ENCODE peak calls at places on chromosome 1, in five cellular contexts. T, Z, O, B and Y are unnamed samples.
A peak's percentile ranks its signal among the peaks of the same experiment; 100 is the strongest.

GRCh38 chr1:154270833-154271232 is 1.6 kb upstream of the HAX1 start:
- DNase-seq in Z (no peak), O (no peak), T (no peak), B (no peak), Y (no peak)

GRCh38 chr1:30571380-30571779 is 152.0 kb downstream of the MATN1 start:
- DNase-seq in B (no peak), O (no peak), T (no peak), Z (no peak), Y (no peak)

GRCh38 chr1:8121261-8122159 is 95.4 kb upstream of the ERRFI1 start:
- DNase-seq in O (peak; percentile 31), Z (peak; percentile 61), B (no peak), T (peak; percentile 74), Y (no peak)

GRCh38 chr1:1482856-1483255 is 11.3 kb downstream of the ATAD3B start:
- DNase-seq in Z (no peak), O (no peak), B (no peak), T (no peak), Y (no peak)

GRCh38 chr1:42736152-42736551 is 3.9 kb downstream of the CLDN19 start:
- DNase-seq in B (no peak), Z (no peak), O (peak; percentile 46), T (no peak), Y (no peak)

GRCh38 chr1:118960567-118961136 is 27.5 kb downstream of the TBX15 start:
- DNase-seq in B (no peak), T (no peak), Z (peak; percentile 82), O (no peak), Y (no peak)

GRCh38 chr1:239387304-239388231 is 1.2 kb downstream of the CHRM3 start:
- DNase-seq in T (peak; percentile 4), Z (no peak), B (no peak), O (no peak), Y (no peak)

GRCh38 chr1:190320952-190321351 is 156.7 kb downstream of the BRINP3 start:
- DNase-seq in O (peak; percentile 12), Z (no peak), B (no peak), T (no peak), Y (no peak)

GRCh38 chr1:221777434-221778072 is 35.7 kb upstream of the DUSP10 start:
- DNase-seq in T (no peak), Z (no peak), O (no peak), B (no peak), Y (no peak)

GRCh38 chr1:204084247-204084772 is 11.4 kb downstream of the SOX13 start:
- DNase-seq in O (no peak), B (no peak), T (peak; percentile 96), Z (no peak), Y (no peak)

GRCh38 chr1:117657031-117657430 is 51.2 kb downstream of the TENT5C start:
- DNase-seq in B (no peak), T (no peak), O (peak; percentile 66), Z (no peak), Y (no peak)

GRCh38 chr1:235041201-235041600 is 87.4 kb downstream of the TOMM20 start:
- DNase-seq in T (no peak), Z (no peak), O (no peak), B (no peak), Y (no peak)

GRCh38 chr1:174812656-174813055 is 187.1 kb upstream of the CACYBP start:
- DNase-seq in O (no peak), Z (no peak), B (no peak), T (no peak), Y (no peak)
- H3K27ac ChIP-seq in O (no peak overlapping the region), Z (no peak overlapping the region), B (no peak overlapping the region), T (no peak overlapping the region), Y (no peak overlapping the region)

DNA sequence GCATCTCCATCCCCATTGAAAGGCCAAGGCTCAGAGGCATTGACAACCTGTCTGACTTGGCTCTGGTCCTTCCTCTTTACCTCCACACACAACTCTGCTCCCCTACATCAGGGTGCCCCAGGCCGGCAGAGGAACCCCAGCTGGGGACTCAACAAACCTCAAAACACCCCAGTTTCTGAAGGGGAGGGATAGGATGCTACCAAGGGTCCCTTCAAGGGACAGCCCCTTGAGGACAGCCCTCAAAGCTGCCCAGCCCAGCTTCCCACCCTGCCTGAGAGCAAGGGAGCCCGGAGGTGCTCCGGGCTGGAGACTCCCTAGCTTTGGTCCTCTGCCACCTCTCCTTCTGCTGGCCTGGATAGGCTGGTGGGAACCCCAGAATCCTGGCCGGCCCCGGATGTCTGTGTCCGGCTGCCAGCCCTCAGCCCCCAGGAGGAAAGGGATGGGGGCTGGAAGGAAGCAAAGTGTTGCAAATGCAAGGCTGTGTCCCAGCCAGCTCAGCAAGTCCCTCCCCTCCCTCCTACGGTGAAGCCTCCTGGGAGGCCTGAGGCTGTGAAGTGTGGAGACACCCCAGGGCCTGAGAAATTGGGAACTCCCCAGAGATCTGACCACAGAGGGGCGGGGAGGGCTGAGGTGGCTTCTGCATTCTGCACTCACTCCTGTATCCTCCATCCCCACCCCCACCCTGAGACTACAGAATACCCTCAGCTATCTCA is 1.1 kb upstream of the MARCKSL1 start:
- DNase-seq in B (peak; percentile 52), T (peak; percentile 50), O (no peak), Z (no peak), Y (no peak)
- H3K27ac ChIP-seq in B (peak overlapping the region; percentile 87), T (peak overlapping the region; percentile 87), O (no peak overlapping the region), Z (peak overlapping the region; percentile 89), Y (peak overlapping the region; percentile 100)

DNA sequence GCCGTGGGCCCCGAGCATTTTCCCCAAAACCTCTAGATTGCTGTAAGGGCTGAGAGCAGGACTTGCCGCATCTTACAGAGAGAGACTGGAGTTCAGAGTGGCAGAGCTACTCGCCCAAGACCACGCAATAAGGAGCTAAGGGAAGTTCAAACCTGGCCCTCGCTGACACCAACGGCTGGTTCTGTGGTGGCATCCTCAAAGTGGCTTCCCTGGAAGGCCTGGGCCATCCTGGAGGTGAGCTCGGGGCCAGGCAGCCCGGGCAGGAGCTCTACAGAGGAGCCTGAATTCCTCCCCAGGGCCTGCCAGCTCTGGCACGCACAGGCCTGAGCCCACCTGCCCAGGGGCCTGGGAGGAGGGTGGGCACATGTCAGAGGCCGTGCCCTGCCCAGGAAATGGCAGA is 68.7 kb downstream of the MEGF6 start:
- DNase-seq in B (no peak), T (no peak), O (no peak), Z (no peak), Y (no peak)
- H3K27ac ChIP-seq in B (no peak overlapping the region), T (no peak overlapping the region), O (peak overlapping the region; percentile 97), Z (no peak overlapping the region), Y (no peak overlapping the region)

GRCh38 chr1:18951416-18951815 is 5.1 kb downstream of the IFFO2 start:
- DNase-seq in T (no peak), Z (no peak), O (no peak), B (no peak), Y (no peak)

GRCh38 chr1:18948913-18949688 is 7.4 kb downstream of the IFFO2 start:
- DNase-seq in B (peak; percentile 55), T (no peak), O (no peak), Z (no peak), Y (no peak)

GRCh38 chr1:18949689-18950414 is 6.6 kb downstream of the IFFO2 start:
- DNase-seq in T (no peak), B (no peak), Z (no peak), O (no peak), Y (peak; percentile 58)

GRCh38 chr1:18951818-18952391 is 4.6 kb downstream of the IFFO2 start:
- DNase-seq in B (no peak), Z (no peak), T (no peak), O (no peak), Y (no peak)

GRCh38 chr1:18950415-18951026 is 6.0 kb downstream of the IFFO2 start:
- DNase-seq in O (no peak), Z (no peak), B (peak; percentile 64), T (no peak), Y (peak; percentile 33)
- H3K27ac ChIP-seq in O (peak overlapping the region; percentile 95), Z (peak overlapping the region; percentile 90), B (peak overlapping the region; percentile 90), T (peak overlapping the region; percentile 89), Y (peak overlapping the region; percentile 72)